ENCODE peak calls at places on chromosomes 16 and 17, in nine cellular contexts. One of them, this sample, is unnamed.

GRCh38 chr17:18141210-18141803 is 32.8 kb downstream of the MYO15A start:
- ATAC-seq in activated T-cell treated with anti-CD3 and anti-CD28 coated beads, Interleukin-2, amount 50 U/mL, for 4 hours: peak; percentile 57
- ATAC-seq in foreskin keratinocyte: no peak
- ATAC-seq in naive thymus-derived CD4-positive, alpha-beta T cell: peak; percentile 81
- ATAC-seq in upper lobe of left lung: peak; percentile 60
- ATAC-seq in CD8-positive, alpha-beta T cell: peak; percentile 89
- ATAC-seq in T-helper 17 cell: peak; percentile 79
- ATAC-seq in RWPE2: peak; percentile 18
- ATAC-seq in GM12878: peak; percentile 72
- ATAC-seq in this sample: peak; percentile 27

GRCh38 chr16:11604783-11605563 is 18.3 kb upstream of the LITAF start:
- ATAC-seq in activated T-cell treated with anti-CD3 and anti-CD28 coated beads, Interleukin-2, amount 50 U/mL, for 4 hours: no peak
- ATAC-seq in foreskin keratinocyte: no peak
- ATAC-seq in naive thymus-derived CD4-positive, alpha-beta T cell: no peak
- ATAC-seq in upper lobe of left lung: peak; percentile 82
- ATAC-seq in CD8-positive, alpha-beta T cell: no peak
- ATAC-seq in T-helper 17 cell: no peak
- ATAC-seq in RWPE2: no peak
- ATAC-seq in GM12878: no peak
- ATAC-seq in this sample: peak; percentile 25

GRCh38 chr16:83939266-83939856 is 13.7 kb upstream of the OSGIN1 start:
- ATAC-seq in activated T-cell treated with anti-CD3 and anti-CD28 coated beads, Interleukin-2, amount 50 U/mL, for 4 hours: no peak
- ATAC-seq in foreskin keratinocyte: no peak
- ATAC-seq in naive thymus-derived CD4-positive, alpha-beta T cell: peak; percentile 57
- ATAC-seq in upper lobe of left lung: peak; percentile 45
- ATAC-seq in CD8-positive, alpha-beta T cell: no peak
- ATAC-seq in T-helper 17 cell: no peak
- ATAC-seq in RWPE2: no peak
- ATAC-seq in GM12878: no peak
- ATAC-seq in this sample: no peak

GRCh38 chr17:1829189-1829578 is 518 bp downstream of the SMYD4 start:
- ATAC-seq in activated T-cell treated with anti-CD3 and anti-CD28 coated beads, Interleukin-2, amount 50 U/mL, for 4 hours: peak; percentile 4
- ATAC-seq in foreskin keratinocyte: peak; percentile 57
- ATAC-seq in naive thymus-derived CD4-positive, alpha-beta T cell: no peak
- ATAC-seq in upper lobe of left lung: peak; percentile 5
- ATAC-seq in CD8-positive, alpha-beta T cell: peak; percentile 5
- ATAC-seq in T-helper 17 cell: peak; percentile 7
- ATAC-seq in RWPE2: peak; percentile 30
- ATAC-seq in GM12878: peak; percentile 2
- ATAC-seq in this sample: peak; percentile 28

GRCh38 chr17:80868022-80868609 is 123.5 kb upstream of the CHMP6 start:
- ATAC-seq in activated T-cell treated with anti-CD3 and anti-CD28 coated beads, Interleukin-2, amount 50 U/mL, for 4 hours: peak; percentile 36
- ATAC-seq in foreskin keratinocyte: no peak
- ATAC-seq in naive thymus-derived CD4-positive, alpha-beta T cell: no peak
- ATAC-seq in upper lobe of left lung: no peak
- ATAC-seq in CD8-positive, alpha-beta T cell: no peak
- ATAC-seq in T-helper 17 cell: no peak
- ATAC-seq in RWPE2: no peak
- ATAC-seq in GM12878: no peak
- ATAC-seq in this sample: no peak

GRCh38 chr16:2949705-2950399 is 14.2 kb upstream of the KREMEN2 start:
- ATAC-seq in activated T-cell treated with anti-CD3 and anti-CD28 coated beads, Interleukin-2, amount 50 U/mL, for 4 hours: no peak
- ATAC-seq in foreskin keratinocyte: no peak
- ATAC-seq in naive thymus-derived CD4-positive, alpha-beta T cell: no peak
- ATAC-seq in upper lobe of left lung: no peak
- ATAC-seq in CD8-positive, alpha-beta T cell: no peak
- ATAC-seq in T-helper 17 cell: no peak
- ATAC-seq in RWPE2: no peak
- ATAC-seq in GM12878: no peak
- ATAC-seq in this sample: no peak

GRCh38 chr16:28873543-28874201 is 4.6 kb upstream of the ATP2A1 start:
- ATAC-seq in activated T-cell treated with anti-CD3 and anti-CD28 coated beads, Interleukin-2, amount 50 U/mL, for 4 hours: peak; percentile 80
- ATAC-seq in foreskin keratinocyte: peak; percentile 41
- ATAC-seq in naive thymus-derived CD4-positive, alpha-beta T cell: peak; percentile 92
- ATAC-seq in upper lobe of left lung: peak; percentile 58
- ATAC-seq in CD8-positive, alpha-beta T cell: peak; percentile 96
- ATAC-seq in T-helper 17 cell: peak; percentile 90
- ATAC-seq in RWPE2: no peak
- ATAC-seq in GM12878: peak; percentile 87
- ATAC-seq in this sample: peak; percentile 37

GRCh38 chr16:81237282-81237681 is 1.2 kb upstream of the BCO1 start:
- ATAC-seq in activated T-cell treated with anti-CD3 and anti-CD28 coated beads, Interleukin-2, amount 50 U/mL, for 4 hours: no peak
- ATAC-seq in foreskin keratinocyte: peak; percentile 41
- ATAC-seq in naive thymus-derived CD4-positive, alpha-beta T cell: no peak
- ATAC-seq in upper lobe of left lung: no peak
- ATAC-seq in CD8-positive, alpha-beta T cell: no peak
- ATAC-seq in T-helper 17 cell: no peak
- ATAC-seq in RWPE2: peak; percentile 29
- ATAC-seq in GM12878: no peak
- ATAC-seq in this sample: peak; percentile 84

GRCh38 chr17:38464251-38464722 is 36.0 kb downstream of the ARHGAP23 start:
- ATAC-seq in activated T-cell treated with anti-CD3 and anti-CD28 coated beads, Interleukin-2, amount 50 U/mL, for 4 hours: no peak
- ATAC-seq in foreskin keratinocyte: no peak
- ATAC-seq in naive thymus-derived CD4-positive, alpha-beta T cell: no peak
- ATAC-seq in upper lobe of left lung: peak; percentile 1
- ATAC-seq in CD8-positive, alpha-beta T cell: no peak
- ATAC-seq in T-helper 17 cell: no peak
- ATAC-seq in RWPE2: peak; percentile 41
- ATAC-seq in GM12878: no peak
- ATAC-seq in this sample: peak; percentile 18

GRCh38 chr17:13202835-13203234 is 185.0 kb upstream of the ELAC2 start:
- ATAC-seq in activated T-cell treated with anti-CD3 and anti-CD28 coated beads, Interleukin-2, amount 50 U/mL, for 4 hours: no peak
- ATAC-seq in foreskin keratinocyte: no peak
- ATAC-seq in naive thymus-derived CD4-positive, alpha-beta T cell: no peak
- ATAC-seq in upper lobe of left lung: no peak
- ATAC-seq in CD8-positive, alpha-beta T cell: no peak
- ATAC-seq in T-helper 17 cell: no peak
- ATAC-seq in RWPE2: no peak
- ATAC-seq in GM12878: no peak
- ATAC-seq in this sample: no peak

This sample was measured in esophagus mucosa.